ENCODE peak calls at places on chromosomes 4 and X, in ten cellular contexts. O is Daoy; N is fibroblast of mammary gland; P is H1; G is NCI-H460; K is PC-9; C is activated CD8-positive, alpha-beta memory T cell treated with anti-CD3 and anti-CD28 coated beads for 4 hours; L is ELR; V is SHP77; A is CD8-positive, alpha-beta memory T cell. F is an unnamed sample.

GRCh38 chr4:76723916-76724315 is 174.0 kb downstream of the SOWAHB start:
- DNase-seq in O (peak), P (no peak), V (no peak), N (peak), C (no peak), K (peak), G (no peak), A (no peak), L (peak), F (no peak)

GRCh38 chr4:10958226-10958856 is 273.8 kb upstream of the CLNK start:
- DNase-seq in C (no peak), G (no peak), A (no peak), L (no peak), P (no peak), O (no peak), K (no peak), N (no peak), V (no peak), F (no peak)

GRCh38 chr4:184815046-184815877 is 10.5 kb downstream of the ACSL1 start:
- DNase-seq in G (peak), L (no peak), C (no peak), N (peak), O (peak), P (no peak), K (peak), V (peak), A (no peak), F (no peak)

GRCh38 chr4:142405021-142405991 is 440.8 kb downstream of the INPP4B start:
- DNase-seq in V (no peak), K (no peak), P (no peak), A (peak), C (peak), O (peak), N (peak), L (peak), G (peak), F (peak)

GRCh38 chrX:21373001-21373400 is 1.2 kb upstream of the CNKSR2 start:
- DNase-seq in L (no peak), C (no peak), G (no peak), V (no peak), O (no peak), K (no peak), P (no peak), N (no peak), A (no peak), F (no peak)

GRCh38 chrX:115598556-115598955 is 37.6 kb downstream of the PLS3 start:
- DNase-seq in L (no peak), O (no peak), G (no peak), A (no peak), C (no peak), P (no peak), K (no peak), N (no peak), V (no peak), F (no peak)

GRCh38 chrX:116379854-116380253 is 56.6 kb upstream of the SLC6A14 start:
- DNase-seq in G (no peak), P (no peak), V (no peak), A (no peak), K (no peak), L (peak), C (no peak), N (peak), O (no peak), F (no peak)

GRCh38 chrX:8851487-8851886 is 50.3 kb upstream of the FAM9A start:
- DNase-seq in N (no peak), V (no peak), L (peak), K (no peak), C (no peak), P (no peak), G (no peak), A (no peak), O (no peak), F (no peak)

GRCh38 chrX:57906790-57907189 is 3.5 kb downstream of the ZXDA start:
- DNase-seq in V (no peak), A (no peak), L (peak), O (peak), G (no peak), N (peak), K (no peak), P (no peak), C (no peak), F (no peak)

GRCh38 chr4:182338731-182339130 is 95.5 kb downstream of the TENM3 start:
- DNase-seq in G (no peak), C (no peak), V (no peak), L (no peak), K (no peak), N (peak), P (no peak), O (no peak), A (no peak), F (no peak)

GRCh38 chr4:84218002-84218401 is 281.1 kb downstream of the NKX6-1 start:
- DNase-seq in K (no peak), C (no peak), P (peak), G (peak), O (no peak), V (no peak), N (no peak), L (no peak), A (no peak), F (no peak)

F was measured in central memory CD8-positive, alpha-beta T cell.